ENCODE peak calls at places on chromosomes 16 and 17, in seven cellular contexts. O is NCI-H1694 treated with DMSO at 0.1 percent for 48 hours, U is type B pancreatic cell, R is uterus, I is lower leg skin, G is caudate nucleus, L is EH. F is an unnamed sample.

GRCh38 chr16:56068816-56069215 is 122.5 kb upstream of the GNAO1 start:
- DNase-seq in O (no peak), U (no peak), R (no peak), I (no peak), G (no peak), L (no peak), F (no peak)

GRCh38 chr16:55571-56136 is 2.0 kb downstream of the SNRNP25 start:
- DNase-seq in O (no peak), U (no peak), R (no peak), I (no peak), G (no peak), L (no peak), F (no peak)

GRCh38 chr16:7246578-7246977 is 86.1 kb upstream of the RBFOX1 start:
- DNase-seq in O (no peak), U (no peak), R (no peak), I (no peak), G (no peak), L (no peak), F (no peak)

GRCh38 chr17:2179615-2180295 is 123.8 kb downstream of the SMG6 start:
- DNase-seq in O (peak; percentile 90), U (no peak), R (peak; percentile 94), I (peak; percentile 71), G (peak; percentile 53), L (peak; percentile 96), F (peak; percentile 60)

GRCh38 chr16:62041401-62041800 is 5.2 kb upstream of the CDH8 start:
- DNase-seq in O (peak; percentile 0), U (no peak), R (no peak), I (no peak), G (peak; percentile 37), L (peak; percentile 32), F (no peak)

GRCh38 chr17:66673668-66674276 is 161.1 kb upstream of the CACNG5 start:
- DNase-seq in O (no peak), U (no peak), R (peak; percentile 49), I (peak; percentile 46), G (peak; percentile 25), L (peak; percentile 78), F (peak; percentile 46)

GRCh38 chr17:58538801-58539410 is 24.5 kb upstream of the MTMR4 start:
- DNase-seq in O (no peak), U (no peak), R (no peak), I (no peak), G (no peak), L (peak; percentile 46), F (no peak)

GRCh38 chr16:85319984-85320440 is 207.7 kb upstream of the CIBAR2 start:
- DNase-seq in O (no peak), U (no peak), R (no peak), I (no peak), G (no peak), L (no peak), F (no peak)

GRCh38 chr17:81845881-81846742 is 11.3 kb upstream of the PPP1R27 start:
- DNase-seq in O (no peak), U (no peak), R (no peak), I (no peak), G (no peak), L (no peak), F (no peak)

GRCh38 chr17:17708816-17709215 is 27.6 kb downstream of the RAI1 start:
- DNase-seq in O (no peak), U (no peak), R (no peak), I (no peak), G (no peak), L (no peak), F (no peak)

GRCh38 chr16:4322121-4323035 is 6.5 kb downstream of the GLIS2 start:
- DNase-seq in O (no peak), U (no peak), R (no peak), I (no peak), G (no peak), L (no peak), F (no peak)

GRCh38 chr16:86529160-86529559 is 18.8 kb downstream of the FOXF1 start:
- DNase-seq in O (no peak), U (no peak), R (no peak), I (no peak), G (no peak), L (peak; percentile 81), F (no peak)

GRCh38 chr17:73384926-73385325 is 73.1 kb upstream of the CDC42EP4 start:
- DNase-seq in O (no peak), U (no peak), R (no peak), I (no peak), G (no peak), L (no peak), F (no peak)

GRCh38 chr16:14672403-14672971 is 21.6 kb downstream of the PLA2G10 start:
- DNase-seq in O (no peak), U (no peak), R (no peak), I (no peak), G (no peak), L (no peak), F (no peak)